ENCODE peak calls at places on chromosomes 11 and 22, in nine cellular contexts. Y, K, C, I, T, P, X, D and N are unnamed samples.

GRCh38 chr11:118610773-118611432 is 3.5 kb downstream of the PHLDB1 start:
- DNase-seq in Y (peak), K (no peak), C (peak), I (no peak), T (no peak), P (peak), X (peak), D (peak), N (peak)

GRCh38 chr22:43818981-43819690 is 7.0 kb upstream of the EFCAB6 start:
- DNase-seq in Y (no peak), K (no peak), C (no peak), I (no peak), T (no peak), P (no peak), X (no peak), D (no peak), N (no peak)

GRCh38 chr11:86499723-86500129 is 125.0 kb downstream of the CCDC81 start:
- DNase-seq in Y (no peak), K (no peak), C (peak), I (no peak), T (peak), P (no peak), X (no peak), D (no peak), N (no peak)

GRCh38 chr11:3049430-3050243 is 7.6 kb downstream of the CARS1 start:
- DNase-seq in Y (no peak), K (peak), C (peak), I (peak), T (peak), P (peak), X (peak), D (no peak), N (peak)

GRCh38 chr22:21726650-21727049 is 8.9 kb downstream of the YPEL1 start:
- DNase-seq in Y (peak), K (no peak), C (no peak), I (no peak), T (no peak), P (peak), X (peak), D (no peak), N (no peak)

GRCh38 chr11:121672630-121673487 is 220.1 kb upstream of the SORL1-AS1 start:
- DNase-seq in Y (peak), K (no peak), C (no peak), I (no peak), T (no peak), P (no peak), X (no peak), D (no peak), N (no peak)

GRCh38 chr11:105670811-105671210 is 60.9 kb downstream of the GRIA4 start:
- DNase-seq in Y (no peak), K (no peak), C (no peak), I (no peak), T (no peak), P (peak), X (no peak), D (no peak), N (no peak)

GRCh38 chr11:118437046-118437735 is 899 bp downstream of the KMT2A start:
- DNase-seq in Y (peak), K (no peak), C (peak), I (no peak), T (no peak), P (peak), X (peak), D (peak), N (peak)

GRCh38 chr11:77467233-77467632 is 6.7 kb downstream of the PAK1 start:
- DNase-seq in Y (no peak), K (no peak), C (no peak), I (no peak), T (no peak), P (no peak), X (no peak), D (no peak), N (no peak)

GRCh38 chr11:13868710-13869403 is 93.7 kb upstream of the SPON1 start:
- DNase-seq in Y (no peak), K (no peak), C (no peak), I (no peak), T (no peak), P (peak), X (no peak), D (no peak), N (no peak)

GRCh38 chr11:129067454-129067853 is 124.7 kb downstream of the ARHGAP32 start:
- DNase-seq in Y (no peak), K (no peak), C (no peak), I (no peak), T (no peak), P (no peak), X (no peak), D (no peak), N (no peak)

GRCh38 chr11:33899383-33900037 is 7.6 kb upstream of the LMO2 start:
- DNase-seq in Y (peak), K (peak), C (peak), I (no peak), T (peak), P (no peak), X (peak), D (no peak), N (peak)

GRCh38 chr11:59221438-59221837 is 8.7 kb upstream of the MPEG1 start:
- DNase-seq in Y (no peak), K (no peak), C (no peak), I (no peak), T (no peak), P (no peak), X (no peak), D (no peak), N (no peak)

GRCh38 chr11:32584921-32585320 is 1.3 kb downstream of the EIF3M start:
- DNase-seq in Y (peak), K (no peak), C (no peak), I (no peak), T (no peak), P (no peak), X (no peak), D (no peak), N (no peak)

GRCh38 chr11:63937713-63938480 is 905 bp upstream of the NAA40 start:
- DNase-seq in Y (no peak), K (no peak), C (peak), I (no peak), T (no peak), P (peak), X (peak), D (no peak), N (no peak)

GRCh38 chr11:42524534-42525227 is 787.1 kb upstream of the API5 start:
- DNase-seq in Y (peak), K (peak), C (peak), I (peak), T (peak), P (peak), X (peak), D (peak), N (no peak)

GRCh38 chr11:36119300-36119699 is 169.9 kb downstream of the COMMD9 start:
- DNase-seq in Y (no peak), K (no peak), C (no peak), I (no peak), T (no peak), P (no peak), X (no peak), D (no peak), N (no peak)

DNA sequence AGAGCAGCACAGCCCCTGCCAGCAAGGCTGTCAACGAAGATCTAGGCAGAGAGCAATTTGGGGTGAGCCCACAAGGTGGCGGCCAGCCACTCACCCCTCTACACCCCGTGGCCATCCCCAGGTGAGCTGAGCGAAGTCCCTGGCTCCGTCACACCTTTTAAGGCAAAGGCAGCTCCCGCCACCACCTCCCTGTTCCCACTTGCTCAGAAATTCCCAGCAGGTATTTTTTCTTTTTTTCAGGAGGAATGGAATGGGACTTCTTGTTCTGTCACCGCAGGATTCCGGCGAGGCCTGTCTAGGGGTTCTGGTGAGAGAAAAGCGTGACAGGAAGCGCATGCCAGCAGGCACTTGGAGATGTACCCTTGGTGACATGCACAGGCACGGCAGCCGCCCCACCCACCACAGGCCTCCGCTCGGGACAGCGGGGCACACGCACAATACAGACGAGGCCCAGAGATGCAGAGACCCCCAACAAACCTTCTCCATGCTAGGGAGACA is 10.0 kb downstream of the RPL3 start:
- DNase-seq in Y (no peak), K (no peak), C (no peak), I (no peak), T (no peak), P (no peak), X (no peak), D (no peak), N (no peak)
- TF ChIP-seq CTCF in Y (peak), K (peak), C (no peak), I (no peak), T (no peak), P (peak), X (no peak), D (no peak), N (no peak)

DNA sequence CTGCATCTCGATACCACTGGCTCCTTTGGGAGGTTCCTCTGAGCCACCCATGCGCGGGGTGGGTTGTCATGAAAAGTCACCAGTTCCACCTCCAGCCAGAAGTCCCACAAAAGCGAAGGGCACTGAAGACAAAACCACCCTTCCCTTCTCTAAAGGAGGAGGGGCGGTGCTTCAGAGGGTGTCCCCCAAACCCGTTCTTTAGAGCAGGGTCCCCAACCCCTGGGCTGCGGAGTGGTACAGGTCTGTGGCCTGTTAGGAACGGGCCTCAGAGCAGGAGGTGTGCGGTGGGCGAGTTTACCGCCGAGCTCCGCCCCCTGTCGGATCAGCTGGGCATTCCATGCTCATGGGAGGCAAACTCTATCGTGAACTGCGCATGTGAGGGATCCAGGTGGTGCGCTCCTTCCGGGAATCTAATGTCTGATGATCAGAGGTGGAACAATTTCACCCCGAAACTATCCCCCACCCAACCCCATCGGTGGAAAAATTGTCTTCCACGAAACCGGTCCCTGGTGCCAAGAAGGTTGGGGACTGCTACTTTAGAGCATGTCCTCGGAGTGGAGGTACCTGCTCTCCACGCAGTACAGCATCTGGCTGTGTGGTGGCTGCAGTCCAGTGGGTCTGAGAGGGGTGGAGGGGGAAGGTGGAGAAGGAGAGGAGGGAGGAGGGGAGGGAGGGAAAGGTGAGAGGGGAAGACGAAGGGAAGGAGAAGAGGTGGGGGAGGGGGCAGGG is 72.9 kb upstream of the SEPTIN5 start:
- DNase-seq in Y (peak), K (no peak), C (no peak), I (no peak), T (no peak), P (no peak), X (no peak), D (no peak), N (no peak)
- TF ChIP-seq CTCF in Y (peak), K (peak), C (peak), I (peak), T (no peak), P (no peak), X (no peak), D (peak), N (no peak)

GRCh38 chr11:89498845-89499448 is 7.8 kb upstream of the NOX4 start:
- DNase-seq in Y (no peak), K (no peak), C (no peak), I (no peak), T (no peak), P (no peak), X (peak), D (no peak), N (no peak)
- TF ChIP-seq CTCF in Y (peak), K (peak), C (no peak), I (peak), T (peak), P (no peak), X (peak), D (peak), N (no peak)

DNA sequence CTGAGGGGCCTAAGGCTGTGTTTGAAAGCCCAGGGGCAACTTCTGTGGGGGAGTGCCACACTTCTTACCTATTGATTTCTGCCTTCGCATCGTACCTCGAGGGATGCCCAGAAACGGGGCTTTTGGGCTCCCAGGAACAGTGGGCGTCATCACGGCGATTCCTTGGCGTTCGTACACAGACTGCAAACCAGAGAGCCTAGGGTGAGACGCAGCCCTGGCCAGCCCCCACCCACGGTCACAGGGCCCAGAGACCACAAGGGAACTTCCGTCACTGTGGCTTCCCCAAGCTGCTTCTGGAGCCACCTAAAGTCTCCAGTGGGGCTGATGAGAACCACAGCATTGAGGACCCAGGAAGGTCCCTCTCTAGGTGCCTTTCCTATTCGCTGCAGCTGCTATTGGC is 91.9 kb downstream of the CTTN start:
- DNase-seq in Y (no peak), K (no peak), C (no peak), I (no peak), T (no peak), P (peak), X (no peak), D (no peak), N (no peak)
- TF ChIP-seq CTCF in Y (no peak), K (no peak), C (no peak), I (no peak), T (no peak), P (no peak), X (no peak), D (no peak), N (no peak)

GRCh38 chr11:123429336-123429735 is 733 bp upstream of the GRAMD1B start:
- DNase-seq in Y (no peak), K (no peak), C (no peak), I (no peak), T (no peak), P (no peak), X (no peak), D (no peak), N (no peak)

GRCh38 chr11:123431619-123432018 is 1.6 kb downstream of the GRAMD1B start:
- DNase-seq in Y (no peak), K (no peak), C (no peak), I (no peak), T (no peak), P (peak), X (no peak), D (no peak), N (no peak)

GRCh38 chr11:123430736-123431356 is 777 bp downstream of the GRAMD1B start:
- DNase-seq in Y (peak), K (no peak), C (peak), I (no peak), T (no peak), P (peak), X (peak), D (no peak), N (no peak)

GRCh38 chr11:123428221-123428631 is 1.8 kb upstream of the GRAMD1B start:
- DNase-seq in Y (peak), K (no peak), C (no peak), I (no peak), T (no peak), P (no peak), X (no peak), D (no peak), N (no peak)

DNA sequence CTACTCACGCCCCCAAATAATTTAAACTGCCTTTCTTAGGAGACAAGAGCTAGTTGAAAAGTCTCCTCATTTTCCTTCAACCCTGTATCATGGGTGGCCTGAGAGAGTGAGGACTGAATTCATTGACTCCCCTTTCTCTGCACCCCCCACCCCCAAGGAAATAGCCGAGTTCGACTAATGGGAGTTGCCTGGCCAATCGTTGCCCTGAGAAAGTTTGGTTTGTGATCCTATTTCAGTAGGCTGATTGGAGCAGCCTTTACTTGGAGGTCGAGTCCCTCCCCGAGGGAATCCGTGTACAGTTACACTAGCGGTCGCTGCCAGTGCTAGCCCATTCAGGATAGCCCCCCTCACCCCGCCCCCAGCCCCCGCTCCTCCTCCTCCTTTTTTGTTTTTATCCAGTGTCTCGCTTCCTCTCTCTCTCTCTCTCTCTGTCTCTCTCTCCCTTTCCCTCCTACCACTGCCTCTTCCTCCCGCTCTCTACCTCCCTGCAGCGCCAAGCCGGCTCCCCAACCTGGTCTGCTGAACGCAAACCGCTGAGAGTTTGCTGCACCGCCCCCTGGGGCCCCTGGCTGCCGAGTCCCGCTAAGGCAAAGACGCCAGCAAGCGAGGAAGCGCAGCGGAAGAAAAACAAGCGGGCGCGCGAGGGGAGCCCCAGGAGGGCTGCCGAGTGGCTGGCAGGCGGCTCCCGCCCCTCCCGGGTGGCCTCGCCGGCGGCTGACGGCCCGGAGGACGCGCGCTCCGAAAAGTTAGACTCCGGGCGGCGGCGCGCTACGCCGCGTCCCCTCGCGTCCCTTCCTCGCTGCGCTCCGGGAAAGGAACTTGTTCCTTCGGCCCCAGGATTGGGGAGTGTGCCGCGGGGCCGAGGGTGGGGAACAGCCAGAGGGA is at the start of gene GRAMD1B:
- DNase-seq in Y (peak), K (peak), C (peak), I (no peak), T (no peak), P (peak), X (peak), D (peak), N (no peak)
- TF ChIP-seq CTCF in Y (peak), K (peak), C (no peak), I (peak), T (no peak), P (no peak), X (no peak), D (no peak), N (no peak)

GRCh38 chr11:66454828-66455227 is 11.9 kb upstream of the PELI3 start:
- DNase-seq in Y (no peak), K (no peak), C (no peak), I (no peak), T (no peak), P (peak), X (no peak), D (no peak), N (no peak)
- TF ChIP-seq CTCF in Y (no peak), K (no peak), C (no peak), I (no peak), T (no peak), P (no peak), X (no peak), D (no peak), N (no peak)

GRCh38 chr11:110601941-110602340 is 110.3 kb downstream of the ARHGAP20 start:
- DNase-seq in Y (no peak), K (no peak), C (no peak), I (no peak), T (no peak), P (no peak), X (no peak), D (no peak), N (no peak)

GRCh38 chr11:110606415-110606814 is 105.8 kb downstream of the ARHGAP20 start:
- DNase-seq in Y (peak), K (no peak), C (no peak), I (no peak), T (no peak), P (no peak), X (no peak), D (no peak), N (no peak)
- TF ChIP-seq CTCF in Y (no peak), K (no peak), C (no peak), I (no peak), T (no peak), P (no peak), X (no peak), D (no peak), N (no peak)

GRCh38 chr11:5611627-5612026 is 13.2 kb upstream of the TRIM34 start:
- DNase-seq in Y (no peak), K (no peak), C (no peak), I (no peak), T (no peak), P (no peak), X (no peak), D (no peak), N (no peak)
- TF ChIP-seq CTCF in Y (no peak), K (no peak), C (no peak), I (no peak), T (no peak), P (no peak), X (no peak), D (no peak), N (no peak)

GRCh38 chr11:117145393-117145761 is 1.3 kb downstream of the PAFAH1B2 start:
- DNase-seq in Y (peak), K (peak), C (peak), I (no peak), T (no peak), P (peak), X (peak), D (no peak), N (no peak)
- TF ChIP-seq CTCF in Y (peak), K (peak), C (no peak), I (no peak), T (peak), P (peak), X (peak), D (no peak), N (no peak)

GRCh38 chr11:10906521-10906920 is 48.7 kb upstream of the ZBED5 start:
- DNase-seq in Y (no peak), K (no peak), C (no peak), I (no peak), T (no peak), P (no peak), X (no peak), D (no peak), N (no peak)
- TF ChIP-seq CTCF in Y (peak), K (peak), C (no peak), I (no peak), T (no peak), P (no peak), X (no peak), D (no peak), N (no peak)